ENCODE peak calls at places on chromosomes 5 and 9, in four cellular contexts. One of them, this sample, is unnamed.

GRCh38 chr5:91283899-91284298 is 99.2 kb downstream of the ARRDC3 start:
- DNase-seq in heart left ventricle: no peak
- DNase-seq in substantia nigra: no peak
- DNase-seq in PC-9: peak; percentile 98
- DNase-seq in this sample: no peak

GRCh38 chr9:127078336-127078735 is 44.1 kb downstream of the ANGPTL2 start:
- DNase-seq in heart left ventricle: no peak
- DNase-seq in substantia nigra: no peak
- DNase-seq in PC-9: no peak
- DNase-seq in this sample: no peak

GRCh38 chr9:93587284-93587650 is 10.9 kb downstream of the PHF2 start:
- DNase-seq in heart left ventricle: no peak
- DNase-seq in substantia nigra: no peak
- DNase-seq in PC-9: no peak
- DNase-seq in this sample: no peak

GRCh38 chr9:123735376-123735775 is 194.6 kb downstream of the DENND1A start:
- DNase-seq in heart left ventricle: no peak
- DNase-seq in substantia nigra: no peak
- DNase-seq in PC-9: no peak
- DNase-seq in this sample: no peak

GRCh38 chr5:75306746-75307145 is 30.3 kb upstream of the HMGCR start:
- DNase-seq in heart left ventricle: no peak
- DNase-seq in substantia nigra: no peak
- DNase-seq in PC-9: no peak
- DNase-seq in this sample: no peak

GRCh38 chr5:67842806-67843205 is 372.8 kb upstream of the PIK3R1 start:
- DNase-seq in heart left ventricle: no peak
- DNase-seq in substantia nigra: no peak
- DNase-seq in PC-9: no peak
- DNase-seq in this sample: no peak

GRCh38 chr9:38737246-38737645 is 17.3 kb upstream of the FAM240B start:
- DNase-seq in heart left ventricle: no peak
- DNase-seq in substantia nigra: no peak
- DNase-seq in PC-9: no peak
- DNase-seq in this sample: no peak

GRCh38 chr5:161302557-161302956 is 244.0 kb downstream of the GABRB2 start:
- DNase-seq in heart left ventricle: no peak
- DNase-seq in substantia nigra: no peak
- DNase-seq in PC-9: no peak
- DNase-seq in this sample: no peak

GRCh38 chr5:123538670-123539459 is 26.9 kb downstream of the CSNK1G3 start:
- DNase-seq in heart left ventricle: no peak
- DNase-seq in substantia nigra: no peak
- DNase-seq in PC-9: no peak
- DNase-seq in this sample: no peak

GRCh38 chr9:120453792-120454191 is 126.2 kb downstream of the CDK5RAP2 start:
- DNase-seq in heart left ventricle: no peak
- DNase-seq in substantia nigra: no peak
- DNase-seq in PC-9: no peak
- DNase-seq in this sample: no peak

GRCh38 chr5:68216737-68217231 is 1.2 kb downstream of the PIK3R1 start:
- DNase-seq in heart left ventricle: no peak
- DNase-seq in substantia nigra: no peak
- DNase-seq in PC-9: no peak
- DNase-seq in this sample: no peak

GRCh38 chr5:7916171-7916804 is 47.3 kb downstream of the MTRR start:
- DNase-seq in heart left ventricle: no peak
- DNase-seq in substantia nigra: no peak
- DNase-seq in PC-9: no peak
- DNase-seq in this sample: no peak

GRCh38 chr5:177607452-177608192 is 7.7 kb downstream of the B4GALT7 start:
- DNase-seq in heart left ventricle: peak; percentile 74
- DNase-seq in substantia nigra: peak; percentile 72
- DNase-seq in PC-9: no peak
- DNase-seq in this sample: peak; percentile 65

GRCh38 chr5:50717615-50718014 is 51.2 kb downstream of the PARP8 start:
- DNase-seq in heart left ventricle: no peak
- DNase-seq in substantia nigra: no peak
- DNase-seq in PC-9: no peak
- DNase-seq in this sample: no peak

This sample was measured in naive thymus-derived CD8-positive, alpha-beta T cell.